ENCODE peak calls at places on chromosomes 12 and 14, in seven cellular contexts. N is ascending aorta, Y is fibroblast of lung, S is tibial artery, Z is body of pancreas, O is lung, X is right cardiac atrium. K is an unnamed sample. For H3K4me1, the result is how much of the 10 kb centered on the place peaks cover.

GRCh38 chr12:109027767-109028166 is 6.9 kb upstream of the SVOP start:
- DNase-seq in O (no peak), Z (no peak), N (no peak), Y (peak), X (no peak), S (no peak), K (no peak)

GRCh38 chr14:58547649-58548048 is 90.1 kb upstream of the DACT1 start:
- DNase-seq in N (no peak), X (no peak), Y (no peak), O (no peak), S (no peak), Z (no peak), K (no peak)

GRCh38 chr14:77316872-77317271 is 3.8 kb downstream of the POMT2 start:
- DNase-seq in Y (no peak), S (no peak), O (no peak), X (no peak), N (no peak), Z (peak), K (no peak)

GRCh38 chr14:94748667-94749347 is 21.1 kb downstream of the GSC start:
- DNase-seq in S (no peak), Z (peak), Y (no peak), X (no peak), O (no peak), N (no peak), K (no peak)

GRCh38 chr12:20044304-20044703 is 324.0 kb upstream of the PDE3A start:
- DNase-seq in Z (no peak), O (no peak), X (no peak), Y (no peak), S (no peak), N (no peak), K (no peak)

GRCh38 chr12:89227774-89228173 is 124.5 kb downstream of the DUSP6 start:
- DNase-seq in Z (no peak), N (no peak), O (no peak), S (no peak), Y (no peak), X (no peak), K (no peak)

GRCh38 chr12:87233636-87234035 is 795.6 kb downstream of the C12orf50 start:
- DNase-seq in S (no peak), N (no peak), O (no peak), Y (peak), Z (no peak), X (no peak), K (no peak)

GRCh38 chr14:21192875-21193535 is 37.1 kb upstream of the OR5AU1 start:
- DNase-seq in S (no peak), O (no peak), X (no peak), Z (no peak), Y (no peak), N (no peak), K (no peak)

GRCh38 chr14:99624024-99624423 is 20.0 kb upstream of the CCDC85C start:
- DNase-seq in X (no peak), O (no peak), S (no peak), Y (no peak), N (no peak), Z (no peak), K (no peak)

GRCh38 chr12:18158774-18159557 is 69.0 kb upstream of the RERGL start:
- DNase-seq in O (no peak), X (no peak), N (no peak), Z (peak), S (no peak), Y (peak), K (no peak)

GRCh38 chr12:121789233-121789781 is 4.2 kb downstream of the RHOF start:
- DNase-seq in Y (no peak), S (no peak), O (no peak), Z (no peak), N (no peak), X (peak), K (no peak)

GRCh38 chr12:102406033-102406584 is 74.3 kb downstream of the IGF1 start:
- DNase-seq in O (no peak), S (no peak), Y (peak), N (no peak), Z (peak), X (peak), K (no peak)

GRCh38 chr12:94938583-94938982 is 64.9 kb downstream of the NDUFA12 start:
- DNase-seq in S (no peak), Z (no peak), O (no peak), N (no peak), X (no peak), Y (no peak), K (no peak)

GRCh38 chr12:131356485-131356884 is 354.4 kb upstream of the SFSWAP start:
- DNase-seq in Y (no peak), Z (no peak), N (peak), O (no peak), S (no peak), X (no peak), K (no peak)

GRCh38 chr12:19689801-19690472 is 250.6 kb downstream of the AEBP2 start:
- DNase-seq in X (no peak), S (no peak), O (no peak), Y (no peak), N (no peak), Z (peak), K (no peak)

GRCh38 chr14:101194356-101195308 is 291.1 kb upstream of the RTL1 start:
- DNase-seq in S (no peak), X (no peak), O (no peak), N (peak), Y (no peak), Z (peak), K (no peak)

GRCh38 chr12:97167598-97167997 is 260.5 kb downstream of the NEDD1 start:
- DNase-seq in S (no peak), Y (no peak), Z (no peak), O (no peak), X (no peak), N (no peak), K (no peak)

GRCh38 chr12:31880340-31880739 is 78.9 kb upstream of the RESF1 start:
- DNase-seq in X (no peak), N (no peak), Z (no peak), Y (no peak), O (no peak), S (no peak), K (no peak)

GRCh38 chr14:38524636-38525403 is 268.9 kb upstream of the CLEC14A start:
- DNase-seq in O (no peak), X (no peak), S (no peak), Y (peak), N (no peak), Z (no peak), K (no peak)

GRCh38 chr14:67385618-67386017 is 25.5 kb downstream of the EIF2S1 start:
- DNase-seq in Z (no peak), Y (no peak), X (no peak), N (no peak), S (no peak), O (no peak), K (no peak)

GRCh38 chr12:128075332-128075731 is 191.6 kb upstream of the TMEM132C start:
- DNase-seq in N (no peak), Z (no peak), Y (no peak), O (no peak), X (no peak), S (no peak), K (no peak)

GRCh38 chr14:26595922-26596721 is 1.7 kb downstream of the NOVA1 start:
- DNase-seq in X (no peak), N (no peak), Y (peak), O (no peak), S (no peak), Z (no peak), K (no peak)

GRCh38 chr14:96351986-96352385 is 11.2 kb downstream of the ATG2B start:
- DNase-seq in O (no peak), S (no peak), Y (no peak), N (no peak), X (no peak), Z (no peak), K (no peak)

GRCh38 chr12:41709463-41710285 is 435.0 kb downstream of the GXYLT1 start:
- DNase-seq in X (no peak), O (peak), Y (no peak), S (no peak), Z (no peak), N (no peak), K (no peak)

GRCh38 chr12:1374296-1374695 is 220.1 kb downstream of the FBXL14 start:
- DNase-seq in Y (peak), N (no peak), O (no peak), Z (no peak), S (no peak), X (no peak), K (no peak)

GRCh38 chr12:101490286-101490920 is 15.3 kb downstream of the SPIC start:
- DNase-seq in O (no peak), Y (peak), N (no peak), Z (peak), S (no peak), X (no peak), K (no peak)

GRCh38 chr12:94979941-94980340 is 23.6 kb downstream of the NDUFA12 start:
- DNase-seq in O (no peak), Z (no peak), Y (no peak), X (no peak), S (no peak), N (no peak), K (no peak)

GRCh38 chr14:63747836-63748235 is 20.0 kb upstream of the SGPP1 start:
- DNase-seq in N (no peak), Z (no peak), S (no peak), X (no peak), O (no peak), Y (no peak), K (no peak)

GRCh38 chr14:98808494-98809407 is 463.2 kb downstream of the BCL11B start:
- DNase-seq in O (no peak), X (no peak), N (no peak), S (no peak), Y (no peak), Z (no peak), K (no peak)

DNA sequence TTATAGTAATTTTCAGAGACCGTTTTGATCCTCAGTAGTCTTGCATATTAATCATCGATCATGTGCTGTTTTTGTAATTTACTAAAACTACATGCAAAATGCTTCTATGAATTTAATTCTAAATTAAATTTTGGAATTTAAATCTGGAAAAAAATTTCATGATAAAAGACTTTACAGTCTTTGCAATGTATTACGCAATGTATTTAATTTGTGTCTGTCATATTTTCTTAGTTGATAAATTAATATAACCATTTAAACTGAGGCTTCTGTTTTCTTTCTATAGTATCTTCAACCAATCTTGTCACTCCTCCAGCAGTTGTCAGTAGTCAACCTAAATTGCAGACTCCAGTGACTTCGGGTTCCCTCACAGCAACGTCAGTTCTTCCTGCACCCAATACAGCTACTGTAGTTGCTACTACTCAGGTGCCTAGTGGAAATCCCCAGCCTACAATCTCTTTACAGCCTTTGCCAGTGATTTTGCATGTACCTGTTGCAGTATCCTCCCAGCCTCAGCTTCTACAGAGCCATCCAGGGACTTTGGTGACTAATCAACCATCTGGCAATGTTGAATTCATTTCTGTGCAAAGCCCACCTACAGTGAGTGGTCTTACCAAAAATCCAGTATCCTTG is 94.8 kb downstream of the ATF7IP start:
- DNase-seq in Y (no peak), S (no peak), N (no peak), X (no peak), Z (no peak), O (no peak), K (no peak)
- H3K4me1 ChIP-seq in Y (under half), S (under half), N (under half), X (under half), Z (under half), O (under half), K (under half)

DNA sequence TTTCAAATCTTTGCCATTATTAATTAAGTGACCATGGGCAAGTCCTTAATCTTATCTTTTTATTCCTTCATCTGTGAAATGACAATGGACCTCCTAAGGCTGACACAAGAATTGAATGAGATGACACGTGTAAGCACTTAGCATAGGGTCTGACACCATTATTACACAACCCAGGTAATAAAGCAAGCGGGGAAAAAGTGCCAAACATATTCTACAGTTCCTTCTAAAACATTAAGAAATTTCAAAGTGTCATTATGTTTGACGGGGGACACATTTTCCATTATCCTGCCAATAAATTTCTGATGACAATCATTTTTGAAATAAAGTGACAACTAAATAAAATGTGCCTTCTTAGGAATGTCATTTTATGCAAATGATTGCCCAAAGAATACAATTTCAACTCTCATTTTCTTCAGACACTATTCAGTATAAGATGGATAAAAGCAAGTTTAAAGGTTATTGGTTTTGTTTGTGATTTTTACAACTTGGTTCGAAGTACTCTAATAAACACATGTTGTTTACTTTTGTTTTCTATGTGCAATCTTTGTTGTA is 3.0 kb downstream of the ANKS1B start:
- DNase-seq in Z (no peak), Y (no peak), X (no peak), O (no peak), S (no peak), N (no peak), K (no peak)
- H3K4me3 ChIP-seq in Z (no peak), Y (no peak), X (no peak), O (no peak), S (no peak), N (no peak), K (no peak)

GRCh38 chr14:61520546-61520945 is 174.8 kb upstream of the HIF1A start:
- DNase-seq in Y (no peak), X (no peak), S (no peak), N (no peak), O (no peak), Z (no peak), K (no peak)
- H3K4me1 ChIP-seq in Y (under half), X (under half), S (half or more), N (under half), O (under half), Z (half or more), K (under half)

GRCh38 chr12:118371354-118372282 is 1.1 kb downstream of the TAOK3 start:
- DNase-seq in X (peak), S (no peak), N (no peak), Y (no peak), O (no peak), Z (peak), K (peak)

GRCh38 chr12:118372541-118373495 is at the start of gene TAOK3:
- DNase-seq in O (peak), Z (peak), X (peak), N (peak), Y (peak), S (peak), K (peak)

GRCh38 chr12:118373628-118374027 is 921 bp upstream of the TAOK3 start:
- DNase-seq in S (no peak), O (no peak), N (no peak), Y (no peak), Z (no peak), X (no peak), K (no peak)

GRCh38 chr12:118374126-118374725 is 1.5 kb upstream of the TAOK3 start:
- DNase-seq in N (no peak), Y (no peak), O (no peak), X (no peak), S (no peak), Z (no peak), K (no peak)

DNA sequence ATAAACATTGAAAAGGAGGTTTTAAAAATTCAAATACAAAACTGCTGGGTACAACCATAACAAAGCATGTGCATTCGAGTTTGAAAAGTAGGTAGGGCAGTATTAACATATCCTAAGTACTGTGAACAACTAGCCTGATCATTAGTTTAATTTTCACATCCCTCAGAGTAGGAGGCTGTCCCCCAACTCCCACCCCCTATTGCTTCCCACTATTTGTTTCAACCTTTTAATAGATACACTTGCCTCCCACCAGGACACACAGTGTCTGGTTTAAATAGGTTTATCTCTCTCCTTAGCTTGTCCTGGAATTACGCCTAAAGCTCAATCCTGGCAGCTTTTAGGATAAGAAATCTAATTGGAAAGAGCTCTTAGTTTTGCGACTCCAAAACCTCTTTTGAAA is 2.1 kb downstream of the TAOK3 start:
- DNase-seq in Z (no peak), N (no peak), S (no peak), Y (no peak), X (no peak), O (no peak), K (no peak)
- H3K4me3 ChIP-seq in Z (no peak), N (peak), S (peak), Y (peak), X (peak), O (no peak), K (no peak)

GRCh38 chr12:46370380-46370734 is 2.2 kb downstream of the SLC38A2 start:
- DNase-seq in N (no peak), X (no peak), Y (no peak), O (no peak), Z (no peak), S (no peak), K (no peak)
- H3K4me1 ChIP-seq in N (under half), X (under half), Y (under half), O (under half), Z (half or more), S (half or more), K (under half)

DNA sequence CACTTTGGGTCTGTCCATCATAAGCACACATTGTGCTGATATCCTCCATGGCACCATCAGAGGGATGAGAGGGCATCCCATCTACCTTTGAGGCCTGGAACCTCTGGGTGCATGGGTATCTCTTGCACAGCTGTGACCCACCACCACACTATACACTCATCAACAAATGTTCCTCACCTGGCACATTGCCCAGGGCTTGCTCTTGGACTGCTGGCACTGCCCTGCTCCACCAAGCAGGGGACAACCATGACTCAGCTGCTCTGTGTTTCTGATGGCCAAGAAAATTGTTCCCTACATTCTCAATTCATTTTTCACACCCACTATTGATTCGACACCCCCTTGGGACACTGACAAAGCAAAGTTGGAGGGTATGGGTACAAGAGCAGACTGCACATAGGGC is 155.5 kb downstream of the PTPRO start:
- DNase-seq in O (no peak), S (no peak), Y (no peak), Z (no peak), N (no peak), X (no peak), K (no peak)
- H3K4me3 ChIP-seq in O (no peak), S (no peak), Y (no peak), Z (no peak), N (no peak), X (no peak), K (no peak)